ENCODE peak calls at places on chromosomes 1 and 21, in seven cellular contexts. D is DND-41, B is AG04450, W is left ventricle myocardium superior, O is caudate nucleus, A is endothelial cell, S is C1 segment of cervical spinal cord. Q is an unnamed sample.

GRCh38 chr1:171800850-171801249 is 19.4 kb downstream of the METTL13 start:
- DNase-seq in D (no peak), B (no peak), W (no peak), O (no peak), A (no peak), S (no peak), Q (no peak)

GRCh38 chr1:246108278-246108925 is 398.7 kb downstream of the SMYD3 start:
- DNase-seq in D (no peak), B (no peak), W (no peak), O (no peak), A (no peak), S (no peak), Q (no peak)

GRCh38 chr1:12052008-12052573 is 11.0 kb upstream of the TNFRSF8 start:
- DNase-seq in D (no peak), B (peak), W (peak), O (no peak), A (no peak), S (no peak), Q (peak)

GRCh38 chr1:115133440-115133839 is 44.1 kb upstream of the TSPAN2 start:
- DNase-seq in D (no peak), B (no peak), W (no peak), O (no peak), A (no peak), S (no peak), Q (no peak)

GRCh38 chr1:38859561-38860463 is at the start of gene RRAGC:
- DNase-seq in D (peak), B (peak), W (peak), O (peak), A (peak), S (peak), Q (peak)

GRCh38 chr1:243924188-243924587 is 74.1 kb upstream of the AKT3 start:
- DNase-seq in D (no peak), B (no peak), W (no peak), O (no peak), A (no peak), S (no peak), Q (no peak)

GRCh38 chr21:28235169-28235892 is 757.3 kb downstream of the LTN1 start:
- DNase-seq in D (no peak), B (no peak), W (peak), O (no peak), A (no peak), S (no peak), Q (no peak)

GRCh38 chr21:18274370-18274769 is 29.7 kb downstream of the CHODL start:
- DNase-seq in D (no peak), B (no peak), W (no peak), O (no peak), A (no peak), S (no peak), Q (no peak)

GRCh38 chr1:86380257-86380861 is 15.8 kb downstream of the ODF2L start:
- DNase-seq in D (no peak), B (peak), W (no peak), O (no peak), A (no peak), S (no peak), Q (peak)

GRCh38 chr1:167641786-167642500 is 11.9 kb downstream of the RCSD1 start:
- DNase-seq in D (no peak), B (no peak), W (no peak), O (no peak), A (no peak), S (no peak), Q (no peak)

GRCh38 chr1:89935235-89935634 is 59.7 kb upstream of the ZNF326 start:
- DNase-seq in D (no peak), B (no peak), W (no peak), O (no peak), A (no peak), S (no peak), Q (no peak)

GRCh38 chr1:237911911-237912310 is 21.2 kb upstream of the ZP4 start:
- DNase-seq in D (no peak), B (no peak), W (no peak), O (no peak), A (no peak), S (no peak), Q (no peak)

GRCh38 chr1:32759521-32759980 is 57.0 kb upstream of the SYNC start:
- DNase-seq in D (no peak), B (no peak), W (no peak), O (no peak), A (no peak), S (no peak), Q (no peak)

GRCh38 chr1:189513091-189513490 is 964.6 kb downstream of the BRINP3 start:
- DNase-seq in D (no peak), B (no peak), W (no peak), O (no peak), A (no peak), S (no peak), Q (no peak)

GRCh38 chr1:91697322-91698260 is 188.4 kb downstream of the TGFBR3 start:
- DNase-seq in D (peak), B (no peak), W (no peak), O (no peak), A (no peak), S (no peak), Q (peak)

GRCh38 chr21:39105341-39105765 is 77.9 kb downstream of the PSMG1 start:
- DNase-seq in D (no peak), B (no peak), W (no peak), O (no peak), A (no peak), S (no peak), Q (no peak)

GRCh38 chr1:17128361-17128760 is 9.1 kb upstream of the PADI2 start:
- DNase-seq in D (no peak), B (peak), W (no peak), O (no peak), A (no peak), S (no peak), Q (no peak)

GRCh38 chr1:59361766-59362165 is 64.9 kb downstream of the FGGY start:
- DNase-seq in D (no peak), B (no peak), W (peak), O (no peak), A (no peak), S (no peak), Q (no peak)

GRCh38 chr1:101509370-101509769 is 272.6 kb downstream of the S1PR1 start:
- DNase-seq in D (no peak), B (no peak), W (peak), O (no peak), A (no peak), S (no peak), Q (no peak)

GRCh38 chr21:42572906-42573495 is 59.3 kb downstream of the SLC37A1 start:
- DNase-seq in D (no peak), B (no peak), W (no peak), O (no peak), A (no peak), S (no peak), Q (no peak)

GRCh38 chr1:174022080-174022975 is at the start of gene RC3H1:
- DNase-seq in D (peak), B (no peak), W (peak), O (peak), A (peak), S (peak), Q (peak)

GRCh38 chr1:242427519-242427918 is 97.0 kb downstream of the PLD5 start:
- DNase-seq in D (no peak), B (no peak), W (no peak), O (no peak), A (no peak), S (no peak), Q (no peak)

GRCh38 chr1:226737819-226738420 is 1.2 kb downstream of the ITPKB start:
- DNase-seq in D (peak), B (no peak), W (peak), O (peak), A (peak), S (no peak), Q (no peak)

GRCh38 chr21:27570306-27570868 is 603.5 kb upstream of the ADAMTS5 start:
- DNase-seq in D (no peak), B (peak), W (peak), O (no peak), A (no peak), S (no peak), Q (no peak)

GRCh38 chr1:202964755-202965440 is 2.2 kb downstream of the CYB5R1 start:
- DNase-seq in D (no peak), B (no peak), W (peak), O (no peak), A (no peak), S (no peak), Q (no peak)

GRCh38 chr1:221284028-221284427 is 404.8 kb downstream of the HLX start:
- DNase-seq in D (no peak), B (peak), W (no peak), O (no peak), A (no peak), S (no peak), Q (no peak)

GRCh38 chr1:99490031-99490430 is 155.9 kb upstream of the PALMD start:
- DNase-seq in D (no peak), B (no peak), W (no peak), O (no peak), A (no peak), S (no peak), Q (no peak)

GRCh38 chr1:46692806-46693770 is 21.4 kb downstream of the TEX38 start:
- DNase-seq in D (no peak), B (no peak), W (no peak), O (no peak), A (no peak), S (no peak), Q (no peak)

GRCh38 chr1:10528066-10529014 is 53.6 kb downstream of the PEX14 start:
- DNase-seq in D (no peak), B (peak), W (peak), O (no peak), A (no peak), S (no peak), Q (no peak)